ENCODE peak calls at places on chromosomes 12 and 14, in ten cellular contexts. One of them, this sample, is unnamed.

GRCh38 chr12:95641299-95641947 is 90.1 kb upstream of the USP44 start:
- DNase-seq in kidney: no peak
- DNase-seq in A549: no peak
- DNase-seq in cardiac muscle cell: no peak
- DNase-seq in heart right ventricle: no peak
- DNase-seq in tibial artery: no peak
- DNase-seq in ovary: no peak
- DNase-seq in lung: no peak
- DNase-seq in uterus: no peak
- DNase-seq in colonic mucosa: no peak
- DNase-seq in this sample: no peak

GRCh38 chr12:125861299-125862281 is 796.4 kb downstream of the AACS start:
- DNase-seq in kidney: peak; percentile 69
- DNase-seq in A549: no peak
- DNase-seq in cardiac muscle cell: no peak
- DNase-seq in heart right ventricle: peak; percentile 69
- DNase-seq in tibial artery: peak; percentile 75
- DNase-seq in ovary: no peak
- DNase-seq in lung: peak; percentile 78
- DNase-seq in uterus: peak; percentile 13
- DNase-seq in colonic mucosa: peak; percentile 45
- DNase-seq in this sample: no peak

GRCh38 chr12:42985506-42985905 is 396.0 kb upstream of the PRICKLE1 start:
- DNase-seq in kidney: no peak
- DNase-seq in A549: no peak
- DNase-seq in cardiac muscle cell: peak; percentile 33
- DNase-seq in heart right ventricle: no peak
- DNase-seq in tibial artery: no peak
- DNase-seq in ovary: no peak
- DNase-seq in lung: no peak
- DNase-seq in uterus: no peak
- DNase-seq in colonic mucosa: no peak
- DNase-seq in this sample: peak; percentile 5

GRCh38 chr12:108855284-108856169 is 1.9 kb downstream of the SSH1 start:
- DNase-seq in kidney: no peak
- DNase-seq in A549: no peak
- DNase-seq in cardiac muscle cell: peak; percentile 69
- DNase-seq in heart right ventricle: no peak
- DNase-seq in tibial artery: no peak
- DNase-seq in ovary: no peak
- DNase-seq in lung: no peak
- DNase-seq in uterus: no peak
- DNase-seq in colonic mucosa: no peak
- DNase-seq in this sample: peak; percentile 37

GRCh38 chr12:63941879-63942278 is 97.4 kb downstream of the SRGAP1 start:
- DNase-seq in kidney: no peak
- DNase-seq in A549: no peak
- DNase-seq in cardiac muscle cell: no peak
- DNase-seq in heart right ventricle: no peak
- DNase-seq in tibial artery: no peak
- DNase-seq in ovary: no peak
- DNase-seq in lung: no peak
- DNase-seq in uterus: no peak
- DNase-seq in colonic mucosa: no peak
- DNase-seq in this sample: no peak

GRCh38 chr12:2776129-2776806 is 18.5 kb upstream of the FKBP4 start:
- DNase-seq in kidney: no peak
- DNase-seq in A549: no peak
- DNase-seq in cardiac muscle cell: no peak
- DNase-seq in heart right ventricle: no peak
- DNase-seq in tibial artery: no peak
- DNase-seq in ovary: no peak
- DNase-seq in lung: no peak
- DNase-seq in uterus: no peak
- DNase-seq in colonic mucosa: no peak
- DNase-seq in this sample: no peak

GRCh38 chr14:49621114-49621881 is 699 bp downstream of the MGAT2 start:
- DNase-seq in kidney: peak; percentile 92
- DNase-seq in A549: peak; percentile 80
- DNase-seq in cardiac muscle cell: peak; percentile 65
- DNase-seq in heart right ventricle: peak; percentile 79
- DNase-seq in tibial artery: peak; percentile 87
- DNase-seq in ovary: peak; percentile 66
- DNase-seq in lung: peak; percentile 70
- DNase-seq in uterus: peak; percentile 72
- DNase-seq in colonic mucosa: peak; percentile 67
- DNase-seq in this sample: peak; percentile 75

GRCh38 chr12:103782399-103782798 is 58.6 kb downstream of the NT5DC3 start:
- DNase-seq in kidney: no peak
- DNase-seq in A549: no peak
- DNase-seq in cardiac muscle cell: no peak
- DNase-seq in heart right ventricle: no peak
- DNase-seq in tibial artery: no peak
- DNase-seq in ovary: no peak
- DNase-seq in lung: no peak
- DNase-seq in uterus: no peak
- DNase-seq in colonic mucosa: no peak
- DNase-seq in this sample: no peak

GRCh38 chr12:109840349-109841073 is 7.3 kb upstream of the TRPV4 start:
- DNase-seq in kidney: no peak
- DNase-seq in A549: peak; percentile 74
- DNase-seq in cardiac muscle cell: no peak
- DNase-seq in heart right ventricle: no peak
- DNase-seq in tibial artery: no peak
- DNase-seq in ovary: no peak
- DNase-seq in lung: no peak
- DNase-seq in uterus: no peak
- DNase-seq in colonic mucosa: peak; percentile 36
- DNase-seq in this sample: peak; percentile 21

GRCh38 chr12:100995771-100996170 is 201.2 kb downstream of the ANO4 start:
- DNase-seq in kidney: no peak
- DNase-seq in A549: no peak
- DNase-seq in cardiac muscle cell: no peak
- DNase-seq in heart right ventricle: no peak
- DNase-seq in tibial artery: no peak
- DNase-seq in ovary: no peak
- DNase-seq in lung: no peak
- DNase-seq in uterus: no peak
- DNase-seq in colonic mucosa: no peak
- DNase-seq in this sample: no peak

GRCh38 chr14:100567009-100567876 is 20.0 kb downstream of the BEGAIN start:
- DNase-seq in kidney: no peak
- DNase-seq in A549: no peak
- DNase-seq in cardiac muscle cell: no peak
- DNase-seq in heart right ventricle: no peak
- DNase-seq in tibial artery: no peak
- DNase-seq in ovary: peak; percentile 53
- DNase-seq in lung: no peak
- DNase-seq in uterus: no peak
- DNase-seq in colonic mucosa: no peak
- DNase-seq in this sample: no peak
- H3K4me3 ChIP-seq in kidney: peak overlapping the region; percentile 17
- H3K4me3 ChIP-seq in A549: peak overlapping the region; percentile 56
- H3K4me3 ChIP-seq in cardiac muscle cell: peak overlapping the region; percentile 30
- H3K4me3 ChIP-seq in heart right ventricle: peak overlapping the region; percentile 50
- H3K4me3 ChIP-seq in tibial artery: peak overlapping the region; percentile 13
- H3K4me3 ChIP-seq in ovary: peak overlapping the region; percentile 47
- H3K4me3 ChIP-seq in lung: no peak overlapping the region
- H3K4me3 ChIP-seq in uterus: peak overlapping the region; percentile 18
- H3K4me3 ChIP-seq in colonic mucosa: peak overlapping the region; percentile 31
- H3K4me3 ChIP-seq in this sample: no peak overlapping the region

DNA sequence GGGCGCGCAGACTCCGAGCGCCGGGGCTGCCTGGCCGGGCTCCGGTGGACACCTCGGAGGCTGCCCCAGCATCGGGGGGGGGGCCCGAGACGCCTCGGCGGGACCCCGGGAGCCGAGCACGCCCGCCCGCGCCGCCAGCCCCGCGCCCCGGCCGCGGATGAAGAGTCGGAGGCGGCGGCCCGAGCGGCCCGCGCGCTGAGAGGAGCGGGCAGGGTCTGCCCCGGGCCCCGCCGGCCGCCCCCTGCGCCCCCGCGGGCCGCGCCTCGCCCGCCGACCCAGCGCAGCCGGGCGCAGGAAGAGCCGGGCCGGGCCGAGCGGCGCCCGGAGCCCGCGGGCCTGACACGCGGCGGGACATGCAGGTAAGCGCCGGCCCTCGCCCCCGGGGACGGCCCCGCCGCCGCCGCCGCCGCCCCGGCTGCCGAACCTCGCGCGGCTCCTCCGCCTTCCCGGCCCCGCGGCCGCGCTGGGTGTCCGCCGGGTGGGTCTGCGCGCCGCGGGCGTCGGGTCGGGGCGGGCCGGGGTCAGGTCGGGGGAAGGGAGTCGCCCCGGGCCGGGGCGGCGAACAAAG is 63.7 kb downstream of the FBXL14 start:
- DNase-seq in kidney: no peak
- DNase-seq in A549: no peak
- DNase-seq in cardiac muscle cell: no peak
- DNase-seq in heart right ventricle: no peak
- DNase-seq in tibial artery: peak; percentile 35
- DNase-seq in ovary: no peak
- DNase-seq in lung: no peak
- DNase-seq in uterus: no peak
- DNase-seq in colonic mucosa: no peak
- DNase-seq in this sample: peak; percentile 37
- H3K4me1 ChIP-seq in kidney: peaks cover 2% of the 10 kb centered on the region
- H3K4me1 ChIP-seq in A549: peaks cover 13% of the 10 kb centered on the region
- H3K4me1 ChIP-seq in cardiac muscle cell: peaks cover 61% of the 10 kb centered on the region
- H3K4me1 ChIP-seq in heart right ventricle: peaks cover 26% of the 10 kb centered on the region
- H3K4me1 ChIP-seq in tibial artery: no peaks in the 10 kb centered on the region
- H3K4me1 ChIP-seq in ovary: peaks cover 2% of the 10 kb centered on the region
- H3K4me1 ChIP-seq in lung: no peaks in the 10 kb centered on the region
- H3K4me1 ChIP-seq in uterus: no peaks in the 10 kb centered on the region
- H3K4me1 ChIP-seq in colonic mucosa: no peaks in the 10 kb centered on the region
- H3K4me1 ChIP-seq in this sample: peaks cover 4% of the 10 kb centered on the region

GRCh38 chr12:49282302-49282701 is 12.6 kb upstream of the PRPH start:
- DNase-seq in kidney: no peak
- DNase-seq in A549: no peak
- DNase-seq in cardiac muscle cell: no peak
- DNase-seq in heart right ventricle: no peak
- DNase-seq in tibial artery: no peak
- DNase-seq in ovary: no peak
- DNase-seq in lung: no peak
- DNase-seq in uterus: no peak
- DNase-seq in colonic mucosa: no peak
- DNase-seq in this sample: no peak

GRCh38 chr12:49287876-49288275 is 7.1 kb upstream of the PRPH start:
- DNase-seq in kidney: peak; percentile 35
- DNase-seq in A549: no peak
- DNase-seq in cardiac muscle cell: no peak
- DNase-seq in heart right ventricle: no peak
- DNase-seq in tibial artery: peak; percentile 41
- DNase-seq in ovary: no peak
- DNase-seq in lung: no peak
- DNase-seq in uterus: no peak
- DNase-seq in colonic mucosa: no peak
- DNase-seq in this sample: no peak

GRCh38 chr12:49284672-49285071 is 10.3 kb upstream of the PRPH start:
- DNase-seq in kidney: no peak
- DNase-seq in A549: no peak
- DNase-seq in cardiac muscle cell: no peak
- DNase-seq in heart right ventricle: no peak
- DNase-seq in tibial artery: peak; percentile 39
- DNase-seq in ovary: no peak
- DNase-seq in lung: no peak
- DNase-seq in uterus: no peak
- DNase-seq in colonic mucosa: no peak
- DNase-seq in this sample: no peak

GRCh38 chr12:49279706-49280159 is 14.9 kb downstream of the TUBA1C start:
- DNase-seq in kidney: no peak
- DNase-seq in A549: no peak
- DNase-seq in cardiac muscle cell: no peak
- DNase-seq in heart right ventricle: no peak
- DNase-seq in tibial artery: no peak
- DNase-seq in ovary: no peak
- DNase-seq in lung: peak; percentile 46
- DNase-seq in uterus: no peak
- DNase-seq in colonic mucosa: no peak
- DNase-seq in this sample: no peak

GRCh38 chr12:49283541-49284429 is 11.2 kb upstream of the PRPH start:
- DNase-seq in kidney: peak; percentile 39
- DNase-seq in A549: no peak
- DNase-seq in cardiac muscle cell: no peak
- DNase-seq in heart right ventricle: no peak
- DNase-seq in tibial artery: peak; percentile 52
- DNase-seq in ovary: no peak
- DNase-seq in lung: no peak
- DNase-seq in uterus: no peak
- DNase-seq in colonic mucosa: no peak
- DNase-seq in this sample: peak; percentile 33
- TF ChIP-seq CTCF in kidney: no peak
- TF ChIP-seq CTCF in A549: peak; percentile 13
- TF ChIP-seq CTCF in cardiac muscle cell: no peak
- TF ChIP-seq CTCF in heart right ventricle: no peak
- TF ChIP-seq CTCF in tibial artery: no peak
- TF ChIP-seq CTCF in ovary: no peak
- TF ChIP-seq CTCF in lung: no peak
- TF ChIP-seq CTCF in uterus: no peak
- TF ChIP-seq CTCF in colonic mucosa: no peak
- TF ChIP-seq CTCF in this sample: no peak

GRCh38 chr14:96324219-96324618 is 38.9 kb downstream of the ATG2B start:
- DNase-seq in kidney: no peak
- DNase-seq in A549: no peak
- DNase-seq in cardiac muscle cell: no peak
- DNase-seq in heart right ventricle: no peak
- DNase-seq in tibial artery: no peak
- DNase-seq in ovary: no peak
- DNase-seq in lung: no peak
- DNase-seq in uterus: no peak
- DNase-seq in colonic mucosa: no peak
- DNase-seq in this sample: no peak
- H3K4me3 ChIP-seq in kidney: no peak overlapping the region
- H3K4me3 ChIP-seq in A549: no peak overlapping the region
- H3K4me3 ChIP-seq in cardiac muscle cell: no peak overlapping the region
- H3K4me3 ChIP-seq in heart right ventricle: no peak overlapping the region
- H3K4me3 ChIP-seq in tibial artery: no peak overlapping the region
- H3K4me3 ChIP-seq in ovary: no peak overlapping the region
- H3K4me3 ChIP-seq in lung: no peak overlapping the region
- H3K4me3 ChIP-seq in uterus: no peak overlapping the region
- H3K4me3 ChIP-seq in colonic mucosa: no peak overlapping the region
- H3K4me3 ChIP-seq in this sample: no peak overlapping the region

This sample was measured in Caco-2.